ENCODE peak calls at places on chromosomes 5 and 9, in ten cellular contexts. One of them, this sample, is unnamed.

GRCh38 chr9:10925896-10926295 is 313.1 kb upstream of the PTPRD start:
- DNase-seq in CD8-positive, alpha-beta T cell: no peak
- DNase-seq in PC-9: no peak
- DNase-seq in breast epithelium: no peak
- DNase-seq in upper lobe of right lung: no peak
- DNase-seq in endodermal cell: no peak
- DNase-seq in heart right ventricle: no peak
- DNase-seq in coronary artery: no peak
- DNase-seq in heart left ventricle: no peak
- DNase-seq in body of pancreas: no peak
- DNase-seq in this sample: no peak

GRCh38 chr5:77015938-77016569 is 14.2 kb upstream of the AGGF1 start:
- DNase-seq in CD8-positive, alpha-beta T cell: no peak
- DNase-seq in PC-9: no peak
- DNase-seq in breast epithelium: no peak
- DNase-seq in body of pancreas: no peak
- DNase-seq in upper lobe of right lung: no peak
- DNase-seq in heart left ventricle: no peak
- DNase-seq in coronary artery: no peak
- DNase-seq in heart right ventricle: peak
- DNase-seq in endodermal cell: peak
- DNase-seq in this sample: no peak

GRCh38 chr5:78504726-78505431 is 143.7 kb downstream of the LHFPL2 start:
- DNase-seq in body of pancreas: peak
- DNase-seq in upper lobe of right lung: no peak
- DNase-seq in endodermal cell: peak
- DNase-seq in heart left ventricle: peak
- DNase-seq in heart right ventricle: peak
- DNase-seq in CD8-positive, alpha-beta T cell: no peak
- DNase-seq in PC-9: peak
- DNase-seq in coronary artery: peak
- DNase-seq in breast epithelium: peak
- DNase-seq in this sample: peak

GRCh38 chr9:91760906-91761305 is 189.1 kb downstream of the ROR2 start:
- DNase-seq in PC-9: no peak
- DNase-seq in body of pancreas: no peak
- DNase-seq in upper lobe of right lung: no peak
- DNase-seq in heart right ventricle: no peak
- DNase-seq in CD8-positive, alpha-beta T cell: no peak
- DNase-seq in endodermal cell: no peak
- DNase-seq in breast epithelium: no peak
- DNase-seq in heart left ventricle: no peak
- DNase-seq in coronary artery: no peak
- DNase-seq in this sample: no peak

GRCh38 chr5:109365653-109366052 is 44.1 kb downstream of the PJA2 start:
- DNase-seq in endodermal cell: no peak
- DNase-seq in upper lobe of right lung: no peak
- DNase-seq in coronary artery: no peak
- DNase-seq in heart right ventricle: no peak
- DNase-seq in CD8-positive, alpha-beta T cell: no peak
- DNase-seq in heart left ventricle: no peak
- DNase-seq in PC-9: no peak
- DNase-seq in breast epithelium: no peak
- DNase-seq in body of pancreas: no peak
- DNase-seq in this sample: no peak

GRCh38 chr5:154663424-154663823 is 91.8 kb upstream of the LARP1 start:
- DNase-seq in coronary artery: no peak
- DNase-seq in PC-9: no peak
- DNase-seq in heart left ventricle: no peak
- DNase-seq in CD8-positive, alpha-beta T cell: no peak
- DNase-seq in body of pancreas: no peak
- DNase-seq in heart right ventricle: no peak
- DNase-seq in endodermal cell: no peak
- DNase-seq in breast epithelium: no peak
- DNase-seq in upper lobe of right lung: peak
- DNase-seq in this sample: no peak

GRCh38 chr9:14687042-14687719 is 6.1 kb downstream of the ZDHHC21 start:
- DNase-seq in heart right ventricle: no peak
- DNase-seq in breast epithelium: no peak
- DNase-seq in CD8-positive, alpha-beta T cell: no peak
- DNase-seq in coronary artery: no peak
- DNase-seq in endodermal cell: no peak
- DNase-seq in upper lobe of right lung: no peak
- DNase-seq in heart left ventricle: no peak
- DNase-seq in body of pancreas: no peak
- DNase-seq in PC-9: no peak
- DNase-seq in this sample: no peak

GRCh38 chr5:132760601-132761317 is 13.5 kb downstream of the CCNI2 start:
- DNase-seq in coronary artery: peak
- DNase-seq in CD8-positive, alpha-beta T cell: no peak
- DNase-seq in endodermal cell: peak
- DNase-seq in PC-9: no peak
- DNase-seq in heart right ventricle: no peak
- DNase-seq in upper lobe of right lung: no peak
- DNase-seq in breast epithelium: peak
- DNase-seq in body of pancreas: no peak
- DNase-seq in heart left ventricle: no peak
- DNase-seq in this sample: no peak

GRCh38 chr9:38641142-38641541 is 20.7 kb upstream of the ANKRD18A start:
- DNase-seq in body of pancreas: no peak
- DNase-seq in PC-9: no peak
- DNase-seq in endodermal cell: no peak
- DNase-seq in coronary artery: no peak
- DNase-seq in breast epithelium: no peak
- DNase-seq in CD8-positive, alpha-beta T cell: no peak
- DNase-seq in heart right ventricle: no peak
- DNase-seq in heart left ventricle: no peak
- DNase-seq in upper lobe of right lung: no peak
- DNase-seq in this sample: no peak

GRCh38 chr9:90344013-90344412 is 298.6 kb downstream of the DIRAS2 start:
- DNase-seq in endodermal cell: no peak
- DNase-seq in coronary artery: no peak
- DNase-seq in breast epithelium: no peak
- DNase-seq in body of pancreas: no peak
- DNase-seq in PC-9: peak
- DNase-seq in heart right ventricle: no peak
- DNase-seq in heart left ventricle: no peak
- DNase-seq in upper lobe of right lung: no peak
- DNase-seq in CD8-positive, alpha-beta T cell: no peak
- DNase-seq in this sample: no peak

GRCh38 chr9:84850830-84851372 is 181.4 kb downstream of the NTRK2 start:
- DNase-seq in PC-9: no peak
- DNase-seq in heart left ventricle: no peak
- DNase-seq in heart right ventricle: no peak
- DNase-seq in endodermal cell: no peak
- DNase-seq in body of pancreas: no peak
- DNase-seq in breast epithelium: no peak
- DNase-seq in CD8-positive, alpha-beta T cell: no peak
- DNase-seq in coronary artery: no peak
- DNase-seq in upper lobe of right lung: no peak
- DNase-seq in this sample: no peak

GRCh38 chr9:63859475-63860215 is 1425.4 kb downstream of the FOXD4L5 start:
- DNase-seq in CD8-positive, alpha-beta T cell: no peak
- DNase-seq in breast epithelium: no peak
- DNase-seq in PC-9: peak
- DNase-seq in upper lobe of right lung: peak
- DNase-seq in heart right ventricle: peak
- DNase-seq in heart left ventricle: peak
- DNase-seq in coronary artery: peak
- DNase-seq in body of pancreas: peak
- DNase-seq in endodermal cell: no peak
- DNase-seq in this sample: peak

GRCh38 chr5:1444361-1445189 is 665 bp downstream of the SLC6A3 start:
- DNase-seq in heart left ventricle: no peak
- DNase-seq in coronary artery: peak
- DNase-seq in endodermal cell: peak
- DNase-seq in heart right ventricle: no peak
- DNase-seq in PC-9: no peak
- DNase-seq in body of pancreas: no peak
- DNase-seq in CD8-positive, alpha-beta T cell: no peak
- DNase-seq in breast epithelium: no peak
- DNase-seq in upper lobe of right lung: no peak
- DNase-seq in this sample: no peak

GRCh38 chr9:129579294-129579693 is 41.6 kb downstream of the C9orf50 start:
- DNase-seq in upper lobe of right lung: no peak
- DNase-seq in coronary artery: no peak
- DNase-seq in heart right ventricle: no peak
- DNase-seq in breast epithelium: no peak
- DNase-seq in PC-9: no peak
- DNase-seq in CD8-positive, alpha-beta T cell: no peak
- DNase-seq in heart left ventricle: no peak
- DNase-seq in body of pancreas: no peak
- DNase-seq in endodermal cell: no peak
- DNase-seq in this sample: no peak

GRCh38 chr5:151384106-151384505 is 36.7 kb upstream of the SLC36A2 start:
- DNase-seq in heart right ventricle: no peak
- DNase-seq in heart left ventricle: no peak
- DNase-seq in endodermal cell: no peak
- DNase-seq in CD8-positive, alpha-beta T cell: no peak
- DNase-seq in upper lobe of right lung: no peak
- DNase-seq in body of pancreas: no peak
- DNase-seq in coronary artery: no peak
- DNase-seq in PC-9: no peak
- DNase-seq in breast epithelium: no peak
- DNase-seq in this sample: no peak

GRCh38 chr5:56328753-56329560 is 95.8 kb upstream of the ANKRD55 start:
- DNase-seq in heart left ventricle: no peak
- DNase-seq in upper lobe of right lung: no peak
- DNase-seq in endodermal cell: no peak
- DNase-seq in breast epithelium: no peak
- DNase-seq in PC-9: peak
- DNase-seq in CD8-positive, alpha-beta T cell: no peak
- DNase-seq in coronary artery: no peak
- DNase-seq in body of pancreas: no peak
- DNase-seq in heart right ventricle: no peak
- DNase-seq in this sample: no peak

GRCh38 chr5:137995077-137995746 is 37.7 kb downstream of the FAM13B start:
- DNase-seq in coronary artery: no peak
- DNase-seq in heart left ventricle: no peak
- DNase-seq in body of pancreas: no peak
- DNase-seq in heart right ventricle: no peak
- DNase-seq in breast epithelium: no peak
- DNase-seq in PC-9: no peak
- DNase-seq in CD8-positive, alpha-beta T cell: no peak
- DNase-seq in upper lobe of right lung: no peak
- DNase-seq in endodermal cell: no peak
- DNase-seq in this sample: no peak

GRCh38 chr9:126031116-126031515 is 283.9 kb downstream of the PBX3 start:
- DNase-seq in heart left ventricle: no peak
- DNase-seq in heart right ventricle: no peak
- DNase-seq in PC-9: no peak
- DNase-seq in coronary artery: no peak
- DNase-seq in body of pancreas: no peak
- DNase-seq in breast epithelium: no peak
- DNase-seq in endodermal cell: no peak
- DNase-seq in upper lobe of right lung: no peak
- DNase-seq in CD8-positive, alpha-beta T cell: no peak
- DNase-seq in this sample: no peak

GRCh38 chr5:146475190-146475801 is 28.2 kb downstream of the TCERG1 start:
- DNase-seq in body of pancreas: no peak
- DNase-seq in CD8-positive, alpha-beta T cell: no peak
- DNase-seq in endodermal cell: no peak
- DNase-seq in upper lobe of right lung: no peak
- DNase-seq in PC-9: no peak
- DNase-seq in heart left ventricle: no peak
- DNase-seq in coronary artery: no peak
- DNase-seq in heart right ventricle: no peak
- DNase-seq in breast epithelium: no peak
- DNase-seq in this sample: no peak

GRCh38 chr5:139796061-139796806 is 626 bp downstream of the PSD2 start:
- DNase-seq in heart right ventricle: no peak
- DNase-seq in endodermal cell: peak
- DNase-seq in CD8-positive, alpha-beta T cell: no peak
- DNase-seq in heart left ventricle: no peak
- DNase-seq in breast epithelium: no peak
- DNase-seq in body of pancreas: no peak
- DNase-seq in upper lobe of right lung: no peak
- DNase-seq in coronary artery: no peak
- DNase-seq in PC-9: no peak
- DNase-seq in this sample: no peak
- H3K27ac ChIP-seq in heart right ventricle: no peak
- H3K27ac ChIP-seq in endodermal cell: no peak
- H3K27ac ChIP-seq in CD8-positive, alpha-beta T cell: no peak
- H3K27ac ChIP-seq in heart left ventricle: no peak
- H3K27ac ChIP-seq in breast epithelium: no peak
- H3K27ac ChIP-seq in body of pancreas: no peak
- H3K27ac ChIP-seq in upper lobe of right lung: no peak
- H3K27ac ChIP-seq in coronary artery: no peak
- H3K27ac ChIP-seq in PC-9: no peak
- H3K27ac ChIP-seq in this sample: no peak

GRCh38 chr9:136882109-136882946 is 4.0 kb upstream of the TRAF2 start:
- DNase-seq in breast epithelium: no peak
- DNase-seq in CD8-positive, alpha-beta T cell: peak
- DNase-seq in PC-9: peak
- DNase-seq in endodermal cell: peak
- DNase-seq in upper lobe of right lung: no peak
- DNase-seq in body of pancreas: peak
- DNase-seq in heart right ventricle: peak
- DNase-seq in coronary artery: no peak
- DNase-seq in heart left ventricle: peak
- DNase-seq in this sample: no peak
- H3K4me3 ChIP-seq in breast epithelium: peak
- H3K4me3 ChIP-seq in CD8-positive, alpha-beta T cell: peak
- H3K4me3 ChIP-seq in PC-9: peak
- H3K4me3 ChIP-seq in endodermal cell: no peak
- H3K4me3 ChIP-seq in upper lobe of right lung: peak
- H3K4me3 ChIP-seq in body of pancreas: no peak
- H3K4me3 ChIP-seq in heart right ventricle: no peak
- H3K4me3 ChIP-seq in coronary artery: peak
- H3K4me3 ChIP-seq in heart left ventricle: no peak
- H3K4me3 ChIP-seq in this sample: peak

GRCh38 chr5:148687427-148687826 is 33.1 kb upstream of the HTR4 start:
- DNase-seq in endodermal cell: peak
- DNase-seq in coronary artery: no peak
- DNase-seq in upper lobe of right lung: no peak
- DNase-seq in heart left ventricle: no peak
- DNase-seq in body of pancreas: peak
- DNase-seq in breast epithelium: no peak
- DNase-seq in heart right ventricle: no peak
- DNase-seq in CD8-positive, alpha-beta T cell: no peak
- DNase-seq in PC-9: peak
- DNase-seq in this sample: no peak
- TF ChIP-seq CTCF in endodermal cell: peak
- TF ChIP-seq CTCF in coronary artery: no peak
- TF ChIP-seq CTCF in upper lobe of right lung: no peak
- TF ChIP-seq CTCF in heart left ventricle: no peak
- TF ChIP-seq CTCF in body of pancreas: peak
- TF ChIP-seq CTCF in breast epithelium: no peak
- TF ChIP-seq CTCF in heart right ventricle: no peak
- TF ChIP-seq CTCF in CD8-positive, alpha-beta T cell: no peak
- TF ChIP-seq CTCF in PC-9: peak
- TF ChIP-seq CTCF in this sample: no peak

DNA sequence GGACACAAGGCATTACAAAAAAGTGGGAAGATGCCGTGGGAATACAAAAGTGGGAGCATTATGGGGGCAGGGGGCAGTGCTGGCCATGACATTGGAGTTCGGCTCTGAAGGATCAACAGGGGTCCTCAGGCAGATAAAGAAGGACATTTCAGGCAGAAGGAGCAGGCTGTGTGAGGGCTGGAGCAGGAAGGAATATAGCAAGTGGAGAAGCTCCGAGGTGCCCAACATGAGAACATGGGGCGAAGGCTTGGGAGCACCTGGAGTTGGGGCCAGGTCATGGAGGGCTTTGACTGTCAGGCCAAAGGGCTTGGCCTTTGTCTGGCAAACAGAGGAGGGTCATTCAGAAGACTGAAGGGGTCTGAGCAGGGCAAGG is 2.5 kb downstream of the B4GALT7 start:
- DNase-seq in upper lobe of right lung: no peak
- DNase-seq in CD8-positive, alpha-beta T cell: no peak
- DNase-seq in heart left ventricle: no peak
- DNase-seq in coronary artery: peak
- DNase-seq in endodermal cell: no peak
- DNase-seq in heart right ventricle: no peak
- DNase-seq in PC-9: no peak
- DNase-seq in body of pancreas: no peak
- DNase-seq in breast epithelium: no peak
- DNase-seq in this sample: no peak
- H3K27ac ChIP-seq in upper lobe of right lung: no peak
- H3K27ac ChIP-seq in CD8-positive, alpha-beta T cell: no peak
- H3K27ac ChIP-seq in heart left ventricle: no peak
- H3K27ac ChIP-seq in coronary artery: no peak
- H3K27ac ChIP-seq in endodermal cell: no peak
- H3K27ac ChIP-seq in heart right ventricle: no peak
- H3K27ac ChIP-seq in PC-9: no peak
- H3K27ac ChIP-seq in body of pancreas: no peak
- H3K27ac ChIP-seq in breast epithelium: no peak
- H3K27ac ChIP-seq in this sample: no peak